ENCODE peak calls at places on chromosomes 6 and 20, in six cellular contexts. X, F, E, H, Y and N are unnamed samples.

GRCh38 chr20:58010186-58010585 is 218.3 kb downstream of the ANKRD60 start:
- DNase-seq in F (no peak), E (no peak), H (no peak), Y (no peak), X (no peak), N (no peak)

GRCh38 chr6:43713611-43714310 is 26.2 kb upstream of the MRPS18A start:
- DNase-seq in X (no peak), H (no peak), Y (no peak), E (no peak), F (no peak), N (no peak)

GRCh38 chr20:47782920-47783552 is 2.2 kb downstream of the SULF2 start:
- DNase-seq in X (peak), F (no peak), Y (no peak), H (no peak), E (no peak), N (no peak)

GRCh38 chr6:140314675-140315074 is 940.2 kb upstream of the CITED2 start:
- DNase-seq in F (no peak), Y (no peak), E (no peak), X (no peak), H (no peak), N (no peak)

GRCh38 chr6:105601541-105602174 is 198.8 kb upstream of the PREP start:
- DNase-seq in Y (peak), F (no peak), H (peak), E (no peak), X (peak), N (no peak)

GRCh38 chr20:44728835-44729342 is 13.7 kb downstream of the CCN5 start:
- DNase-seq in F (peak), H (no peak), E (peak), X (no peak), Y (no peak), N (peak)

GRCh38 chr20:57738484-57738883 is 28.7 kb upstream of the PMEPA1 start:
- DNase-seq in H (no peak), X (no peak), F (no peak), Y (peak), E (no peak), N (no peak)

GRCh38 chr6:37985355-37985754 is 165.8 kb downstream of the ZFAND3 start:
- DNase-seq in Y (no peak), H (no peak), E (no peak), X (no peak), F (no peak), N (peak)

GRCh38 chr6:159654483-159655098 is 38.5 kb downstream of the SOD2 start:
- DNase-seq in H (peak), E (peak), X (peak), F (no peak), Y (peak), N (peak)

GRCh38 chr6:106103728-106104109 is 17.6 kb downstream of the PRDM1 start:
- DNase-seq in X (no peak), H (no peak), Y (peak), F (no peak), E (no peak), N (no peak)

GRCh38 chr6:139762587-139763031 is 388.2 kb upstream of the CITED2 start:
- DNase-seq in F (no peak), Y (peak), H (peak), E (no peak), X (no peak), N (peak)

GRCh38 chr6:143410859-143411270 is 39.6 kb downstream of the ADAT2 start:
- DNase-seq in Y (no peak), X (peak), H (no peak), F (no peak), E (no peak), N (no peak)

GRCh38 chr6:151704383-151704782 is 103.1 kb upstream of the ESR1 start:
- DNase-seq in Y (no peak), H (no peak), F (no peak), X (no peak), E (no peak), N (no peak)

GRCh38 chr6:2959909-2960719 is 11.3 kb downstream of the SERPINB6 start:
- DNase-seq in F (no peak), Y (no peak), E (no peak), H (no peak), X (no peak), N (no peak)

GRCh38 chr20:43507150-43508080 is at the start of gene L3MBTL1:
- DNase-seq in F (peak), E (peak), X (peak), Y (peak), H (no peak), N (peak)

GRCh38 chr6:117380298-117380697 is 45.4 kb downstream of the ROS1 start:
- DNase-seq in H (no peak), F (no peak), Y (no peak), E (no peak), X (no peak), N (no peak)

GRCh38 chr6:14442250-14442649 is 324.7 kb downstream of the CD83 start:
- DNase-seq in E (no peak), X (no peak), F (no peak), H (no peak), Y (no peak), N (peak)

GRCh38 chr20:45725134-45725533 is 3.0 kb downstream of the SPINT4 start:
- DNase-seq in F (no peak), E (no peak), H (no peak), X (peak), Y (no peak), N (no peak)

GRCh38 chr6:16819752-16820151 is 58.5 kb upstream of the ATXN1 start:
- DNase-seq in F (no peak), Y (peak), X (no peak), H (no peak), E (no peak), N (no peak)

DNA sequence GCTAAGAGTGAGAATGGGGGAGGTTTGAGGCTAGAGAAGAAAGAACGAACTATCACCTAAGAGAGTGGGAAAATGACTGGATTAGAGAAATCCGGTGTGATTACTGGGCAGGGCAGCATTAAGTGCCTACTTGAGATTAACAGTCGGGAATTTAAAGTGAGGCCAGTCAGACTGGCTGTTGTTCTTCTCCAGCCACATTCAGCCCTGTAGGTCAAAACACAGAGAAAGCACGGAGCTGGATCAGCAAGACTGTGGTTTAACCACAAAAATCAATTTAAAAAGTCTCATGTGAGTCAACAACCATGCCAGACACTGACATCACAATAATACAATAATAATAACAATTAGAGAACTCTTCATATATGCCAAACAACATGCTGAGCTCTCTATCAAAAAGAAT is 301.9 kb upstream of the SGK1 start:
- DNase-seq in H (no peak), E (no peak), Y (no peak), F (no peak), X (no peak), N (no peak)
- TF ChIP-seq GABPA in H (no peak), E (no peak), Y (no peak), F (no peak), X (no peak), N (no peak)

GRCh38 chr6:54718541-54719023 is 128.0 kb upstream of the FAM83B start:
- DNase-seq in Y (no peak), X (no peak), F (no peak), H (no peak), E (no peak), N (no peak)
- TF ChIP-seq GABPA in Y (no peak), X (no peak), F (no peak), H (no peak), E (no peak), N (no peak)

GRCh38 chr20:2907519-2907918 is 34.2 kb downstream of the PTPRA start:
- DNase-seq in Y (no peak), X (no peak), H (no peak), E (no peak), F (no peak), N (no peak)
- TF ChIP-seq GABPA in Y (no peak), X (no peak), H (no peak), E (no peak), F (no peak), N (no peak)

GRCh38 chr6:132218063-132218696 is 183.1 kb downstream of the MOXD1 start:
- DNase-seq in F (no peak), H (no peak), Y (peak), X (peak), E (peak), N (no peak)
- TF ChIP-seq GABPA in F (no peak), H (no peak), Y (no peak), X (no peak), E (no peak), N (no peak)

GRCh38 chr20:61499859-61500258 is 247.8 kb downstream of the CDH4 start:
- DNase-seq in X (no peak), E (no peak), Y (no peak), H (no peak), F (no peak), N (no peak)
- TF ChIP-seq GABPA in X (no peak), E (no peak), Y (no peak), H (no peak), F (no peak), N (no peak)